ENCODE peak calls at places on chromosomes 1 and 21, in eight cellular contexts. J is substantia nigra, T is GM03348, P is pulmonary artery endothelial cell, U is activated T-cell treated with anti-CD3 and anti-CD28 coated beads for 1 hour, Y is cardiac fibroblast, R is mucosa of gallbladder, V is NCI-H446. B is an unnamed sample.

GRCh38 chr1:36857761-36858160 is 176.6 kb downstream of the GRIK3 start:
- DNase-seq in P (no peak), U (no peak), V (no peak), Y (no peak), J (no peak), R (no peak), T (no peak), B (no peak)

GRCh38 chr1:166859597-166859996 is 16.5 kb downstream of the TADA1 start:
- DNase-seq in U (no peak), J (no peak), R (no peak), Y (no peak), V (no peak), P (no peak), T (no peak), B (no peak)

GRCh38 chr1:193762276-193762675 is 575.9 kb upstream of the B3GALT2 start:
- DNase-seq in J (no peak), Y (no peak), R (no peak), V (no peak), T (no peak), U (no peak), P (no peak), B (no peak)

GRCh38 chr1:1892079-1892762 is 1.3 kb upstream of the GNB1 start:
- DNase-seq in Y (no peak), J (no peak), T (no peak), V (no peak), R (no peak), U (no peak), P (no peak), B (no peak)

GRCh38 chr1:43979528-43980254 is 681 bp downstream of the B4GALT2 start:
- DNase-seq in R (no peak), Y (peak; percentile 56), T (peak; percentile 87), V (no peak), U (no peak), J (peak; percentile 27), P (no peak), B (no peak)

GRCh38 chr1:40020447-40021085 is 20.0 kb upstream of the CAP1 start:
- DNase-seq in R (no peak), J (no peak), P (no peak), V (no peak), T (no peak), Y (no peak), U (no peak), B (no peak)

GRCh38 chr1:204181116-204181515 is 15.0 kb upstream of the REN start:
- DNase-seq in U (no peak), J (no peak), Y (no peak), P (no peak), R (no peak), T (no peak), V (no peak), B (no peak)

GRCh38 chr21:39670741-39671140 is 58.0 kb downstream of the B3GALT5 start:
- DNase-seq in U (no peak), V (no peak), J (no peak), R (no peak), P (no peak), Y (no peak), T (no peak), B (no peak)

GRCh38 chr1:102687383-102687782 is 420.9 kb downstream of the COL11A1 start:
- DNase-seq in J (no peak), Y (no peak), T (no peak), P (no peak), R (no peak), V (no peak), U (no peak), B (no peak)

GRCh38 chr1:145708063-145708462 is 895 bp upstream of the PDZK1 start:
- DNase-seq in V (no peak), Y (no peak), P (no peak), J (no peak), R (no peak), U (no peak), T (no peak), B (no peak)

GRCh38 chr1:40973912-40974311 is 5.6 kb upstream of the CTPS1 start:
- DNase-seq in P (no peak), T (no peak), Y (no peak), U (no peak), V (no peak), J (no peak), R (no peak), B (no peak)

GRCh38 chr1:226647719-226648118 is 91.4 kb downstream of the ITPKB start:
- DNase-seq in P (no peak), J (no peak), T (no peak), Y (no peak), R (no peak), V (no peak), U (no peak), B (no peak)

GRCh38 chr1:234322979-234323378 is 50.3 kb upstream of the COA6 start:
- DNase-seq in J (peak; percentile 4), V (no peak), Y (peak; percentile 39), T (no peak), R (no peak), P (peak; percentile 8), U (peak; percentile 44), B (no peak)

B was measured in AG04449.